ENCODE peak calls at places on chromosome 20, in ten cellular contexts. R is memory B cell; A is ELR; Z is SHP77; G is stimulated activated CD4-positive, alpha-beta T cell treated with anti-CD3 and anti-CD28 coated beads, Interleukin-1b, Interleukin-23, amount 100 ng/mL, for 4 hours; L is D341Med; I is KBM-7; K is foreskin fibroblast; E is HS-5; X is iPS-NIHi11. P is an unnamed sample.

GRCh38 chr20:3820048-3820900 is at the start of gene AP5S1:
- DNase-seq in R (peak), A (peak), Z (peak), G (peak), L (peak), I (peak), K (peak), E (peak), X (peak), P (peak)

GRCh38 chr20:42193119-42193518 is 574.9 kb upstream of the CHD6 start:
- DNase-seq in R (no peak), A (no peak), Z (no peak), G (no peak), L (no peak), I (no peak), K (no peak), E (no peak), X (no peak), P (no peak)

GRCh38 chr20:36330091-36330490 is 24.0 kb downstream of the DLGAP4 start:
- DNase-seq in R (no peak), A (no peak), Z (no peak), G (no peak), L (no peak), I (no peak), K (no peak), E (no peak), X (no peak), P (no peak)

GRCh38 chr20:47656313-47656712 is 129.0 kb downstream of the SULF2 start:
- DNase-seq in R (no peak), A (no peak), Z (no peak), G (no peak), L (no peak), I (peak), K (no peak), E (no peak), X (no peak), P (no peak)

GRCh38 chr20:21099653-21100589 is 6.2 kb downstream of the LINC00237 start:
- DNase-seq in R (peak), A (no peak), Z (no peak), G (peak), L (peak), I (peak), K (peak), E (no peak), X (no peak), P (peak)

GRCh38 chr20:50598074-50598473 is 87.9 kb downstream of the PTPN1 start:
- DNase-seq in R (no peak), A (no peak), Z (no peak), G (no peak), L (no peak), I (no peak), K (no peak), E (no peak), X (no peak), P (no peak)

GRCh38 chr20:50425076-50425475 is 85.1 kb upstream of the PTPN1 start:
- DNase-seq in R (no peak), A (peak), Z (no peak), G (no peak), L (no peak), I (no peak), K (no peak), E (no peak), X (peak), P (no peak)

GRCh38 chr20:2851086-2851485 is 10.5 kb downstream of the VPS16 start:
- DNase-seq in R (no peak), A (no peak), Z (no peak), G (no peak), L (no peak), I (no peak), K (no peak), E (no peak), X (no peak), P (no peak)

GRCh38 chr20:48338717-48339116 is 489.1 kb downstream of the PREX1 start:
- DNase-seq in R (no peak), A (peak), Z (no peak), G (no peak), L (no peak), I (no peak), K (peak), E (peak), X (no peak), P (no peak)

GRCh38 chr20:50278377-50278683 is 87.7 kb downstream of the CEBPB start:
- DNase-seq in R (no peak), A (no peak), Z (no peak), G (no peak), L (no peak), I (no peak), K (no peak), E (no peak), X (no peak), P (no peak)

GRCh38 chr20:57705103-57705899 is 4.5 kb downstream of the PMEPA1 start:
- DNase-seq in R (no peak), A (no peak), Z (no peak), G (no peak), L (no peak), I (no peak), K (no peak), E (no peak), X (no peak), P (no peak)

GRCh38 chr20:48283470-48284110 is 498.3 kb upstream of the SULF2 start:
- DNase-seq in R (no peak), A (peak), Z (no peak), G (no peak), L (no peak), I (no peak), K (peak), E (peak), X (no peak), P (no peak)

GRCh38 chr20:4813076-4813838 is 91.5 kb downstream of the PRND start:
- DNase-seq in R (peak), A (no peak), Z (no peak), G (no peak), L (peak), I (peak), K (no peak), E (no peak), X (peak), P (no peak)

GRCh38 chr20:59010995-59011873 is 4.2 kb upstream of the CTSZ start:
- DNase-seq in R (no peak), A (peak), Z (no peak), G (no peak), L (peak), I (peak), K (peak), E (peak), X (no peak), P (no peak)

GRCh38 chr20:62933966-62934365 is 4.0 kb upstream of the GID8 start:
- DNase-seq in R (no peak), A (no peak), Z (no peak), G (no peak), L (no peak), I (no peak), K (no peak), E (no peak), X (no peak), P (no peak)

GRCh38 chr20:25033250-25033940 is 24.5 kb downstream of the ACSS1 start:
- DNase-seq in R (no peak), A (no peak), Z (no peak), G (no peak), L (no peak), I (no peak), K (no peak), E (no peak), X (no peak), P (no peak)

GRCh38 chr20:52937701-52938100 is 34.5 kb upstream of the TSHZ2 start:
- DNase-seq in R (no peak), A (no peak), Z (no peak), G (no peak), L (no peak), I (no peak), K (no peak), E (no peak), X (no peak), P (peak)

GRCh38 chr20:64103871-64104666 is 3.3 kb downstream of the NPBWR2 start:
- DNase-seq in R (no peak), A (no peak), Z (no peak), G (no peak), L (no peak), I (no peak), K (no peak), E (no peak), X (peak), P (no peak)

GRCh38 chr20:4973330-4974097 is 27.8 kb downstream of the SLC23A2 start:
- DNase-seq in R (no peak), A (peak), Z (no peak), G (no peak), L (no peak), I (peak), K (peak), E (peak), X (no peak), P (no peak)

GRCh38 chr20:59750209-59750840 is 146.0 kb downstream of the PHACTR3 start:
- DNase-seq in R (no peak), A (no peak), Z (no peak), G (no peak), L (no peak), I (no peak), K (no peak), E (no peak), X (no peak), P (no peak)

GRCh38 chr20:45781391-45781931 is 10.2 kb downstream of the WFDC3 start:
- DNase-seq in R (no peak), A (peak), Z (no peak), G (no peak), L (no peak), I (no peak), K (peak), E (peak), X (no peak), P (no peak)

GRCh38 chr20:35773154-35773751 is 1.4 kb downstream of the PHF20 start:
- DNase-seq in R (peak), A (peak), Z (no peak), G (no peak), L (no peak), I (peak), K (peak), E (no peak), X (no peak), P (no peak)

GRCh38 chr20:14992961-14993360 is 655.5 kb upstream of the FLRT3 start:
- DNase-seq in R (no peak), A (no peak), Z (no peak), G (no peak), L (no peak), I (no peak), K (peak), E (no peak), X (no peak), P (no peak)

GRCh38 chr20:46826343-46826984 is 68.2 kb upstream of the EYA2 start:
- DNase-seq in R (no peak), A (peak), Z (no peak), G (no peak), L (no peak), I (no peak), K (peak), E (no peak), X (no peak), P (no peak)

GRCh38 chr20:23103284-23104018 is 17.3 kb upstream of the CD93 start:
- DNase-seq in R (no peak), A (no peak), Z (no peak), G (no peak), L (no peak), I (peak), K (no peak), E (no peak), X (no peak), P (no peak)

P was measured in NCI-H1694 treated with DMSO at 0.1 percent for 48 hours.